ENCODE peak calls at places on chromosomes 1 and 21, in six cellular contexts. P is stomach; S is stimulated activated CD8-positive, alpha-beta memory T cell treated with anti-CD3 and anti-CD28 coated beads, Interleukin-15, amount 100 ng/mL, for 24 hours; V is pulmonary artery endothelial cell; J is KG1; T is Caki2. F is an unnamed sample.

GRCh38 chr1:116529199-116529616 is 41.6 kb downstream of the CD58 start:
- DNase-seq in V (no peak), J (no peak), S (no peak), T (no peak), P (no peak), F (no peak)

GRCh38 chr1:156658496-156658895 is 16.6 kb downstream of the BCAN start:
- DNase-seq in V (no peak), T (no peak), J (no peak), P (no peak), S (no peak), F (no peak)

GRCh38 chr21:28111151-28111619 is 881.5 kb downstream of the LTN1 start:
- DNase-seq in J (no peak), V (peak; percentile 53), P (no peak), S (no peak), T (no peak), F (peak; percentile 78)

GRCh38 chr1:110186558-110186957 is 23.6 kb upstream of the KCNC4 start:
- DNase-seq in V (no peak), P (no peak), J (no peak), T (no peak), S (no peak), F (no peak)

GRCh38 chr1:235083589-235084323 is 44.9 kb downstream of the TOMM20 start:
- DNase-seq in P (peak; percentile 80), V (peak; percentile 89), J (peak; percentile 53), T (peak; percentile 81), S (no peak), F (peak; percentile 77)

GRCh38 chr1:84303154-84303830 is 1.8 kb downstream of the SAMD13 start:
- DNase-seq in S (no peak), T (peak; percentile 12), P (no peak), V (no peak), J (peak; percentile 57), F (no peak)

GRCh38 chr1:7528386-7529031 is 242.6 kb upstream of the VAMP3 start:
- DNase-seq in P (no peak), V (no peak), T (no peak), J (no peak), S (no peak), F (no peak)

GRCh38 chr1:221334082-221334481 is 407.8 kb downstream of the DUSP10 start:
- DNase-seq in J (no peak), P (no peak), S (no peak), V (peak; percentile 24), T (no peak), F (no peak)

GRCh38 chr1:225771661-225772322 is 5.8 kb upstream of the SRP9 start:
- DNase-seq in V (no peak), J (no peak), T (no peak), S (no peak), P (no peak), F (no peak)

GRCh38 chr1:8880068-8880676 is 1.7 kb upstream of the ENO1 start:
- DNase-seq in V (no peak), J (peak; percentile 57), S (no peak), P (peak; percentile 61), T (peak; percentile 89), F (no peak)